ENCODE peak calls at places on chromosomes 16 and 17, in seven cellular contexts. P, K, Y, Z, F, O and T are unnamed samples.

GRCh38 chr17:4566785-4567184 is 6.4 kb upstream of the GGT6 start:
- DNase-seq in K (no peak), Z (no peak), O (peak), P (peak), F (peak), Y (peak), T (peak)

GRCh38 chr16:11871193-11871592 is 19.9 kb upstream of the RSL1D1 start:
- DNase-seq in P (no peak), O (no peak), Y (no peak), K (no peak), Z (no peak), F (peak), T (no peak)

GRCh38 chr16:86751081-86752030 is 173.0 kb downstream of the FOXL1 start:
- DNase-seq in K (no peak), P (peak), Z (peak), Y (no peak), O (no peak), F (peak), T (no peak)

GRCh38 chr16:81567987-81568748 is 123.6 kb downstream of the CMIP start:
- DNase-seq in P (peak), F (peak), Y (no peak), Z (no peak), O (no peak), K (no peak), T (no peak)

GRCh38 chr16:69598045-69598444 is 32.3 kb downstream of the NFAT5 start:
- DNase-seq in K (no peak), O (no peak), P (no peak), Z (no peak), F (no peak), Y (no peak), T (no peak)

GRCh38 chr17:4796550-4796915 is 569 bp downstream of the PSMB6 start:
- DNase-seq in Z (no peak), F (peak), Y (peak), P (no peak), K (no peak), O (no peak), T (no peak)

GRCh38 chr16:47136101-47136820 is 7.5 kb downstream of the NETO2 start:
- DNase-seq in Y (no peak), Z (no peak), O (no peak), P (no peak), F (peak), K (no peak), T (no peak)

GRCh38 chr17:50903604-50904521 is 37.7 kb upstream of the TOB1 start:
- DNase-seq in F (peak), P (no peak), O (no peak), K (no peak), Z (peak), Y (no peak), T (no peak)

GRCh38 chr17:81898029-81898866 is 3.8 kb upstream of the NPB start:
- DNase-seq in Y (no peak), K (no peak), F (peak), O (no peak), Z (peak), P (peak), T (no peak)

GRCh38 chr17:38815576-38816193 is 9.4 kb downstream of the CWC25 start:
- DNase-seq in P (peak), F (no peak), O (no peak), K (no peak), Y (no peak), Z (no peak), T (no peak)

GRCh38 chr16:75080205-75081029 is 36.2 kb downstream of the LDHD start:
- DNase-seq in Y (no peak), P (no peak), K (no peak), F (peak), Z (peak), O (no peak), T (no peak)

GRCh38 chr17:79987187-79987889 is 48.3 kb downstream of the TBC1D16 start:
- DNase-seq in K (no peak), Y (no peak), P (no peak), O (no peak), Z (no peak), F (no peak), T (peak)

GRCh38 chr17:35341465-35341992 is 31.9 kb downstream of the SLFN11 start:
- DNase-seq in K (no peak), F (no peak), O (peak), P (no peak), Z (no peak), Y (no peak), T (no peak)

GRCh38 chr17:7651097-7651958 is 602 bp downstream of the ATP1B2 start:
- DNase-seq in K (peak), Y (no peak), F (no peak), P (no peak), Z (no peak), O (no peak), T (no peak)

GRCh38 chr16:86959182-86959651 is 358.0 kb downstream of the C16orf95 start:
- DNase-seq in Y (no peak), F (no peak), P (no peak), O (no peak), K (no peak), Z (no peak), T (no peak)

GRCh38 chr17:39175695-39176093 is 9.7 kb upstream of the ARL5C start:
- DNase-seq in K (no peak), P (no peak), O (no peak), F (peak), Y (no peak), Z (no peak), T (no peak)

GRCh38 chr16:84548508-84548907 is 44.0 kb upstream of the MEAK7 start:
- DNase-seq in K (no peak), O (no peak), Y (no peak), P (no peak), Z (no peak), F (no peak), T (peak)

GRCh38 chr17:75571197-75571884 is 16.3 kb upstream of the MYO15B start:
- DNase-seq in Z (no peak), K (no peak), F (peak), O (peak), Y (no peak), P (no peak), T (peak)

GRCh38 chr17:2120550-2121335 is 65.8 kb downstream of the HIC1 start:
- DNase-seq in P (no peak), O (no peak), Y (no peak), F (no peak), Z (no peak), K (no peak), T (no peak)

GRCh38 chr17:43338886-43339516 is 59.8 kb upstream of the ARL4D start:
- DNase-seq in K (peak), P (peak), O (no peak), F (peak), Z (no peak), Y (peak), T (peak)

GRCh38 chr17:81251943-81252301 is 12.8 kb downstream of the NDUFAF8 start:
- DNase-seq in F (no peak), P (no peak), O (no peak), K (no peak), Y (no peak), Z (no peak), T (no peak)

GRCh38 chr16:50002190-50002589 is 22.8 kb upstream of the CNEP1R1 start:
- DNase-seq in F (peak), O (no peak), Z (no peak), K (no peak), P (no peak), Y (no peak), T (no peak)

GRCh38 chr17:49482144-49482817 is 12.8 kb upstream of the NGFR start:
- DNase-seq in Z (no peak), Y (no peak), F (no peak), P (no peak), O (no peak), K (peak), T (no peak)

GRCh38 chr17:11303773-11304394 is 62.9 kb downstream of the SHISA6 start:
- DNase-seq in K (no peak), O (no peak), Y (no peak), P (no peak), F (no peak), Z (no peak), T (no peak)

GRCh38 chr17:7204828-7205461 is 14.7 kb downstream of the DLG4 start:
- DNase-seq in Y (peak), K (peak), P (peak), Z (peak), O (peak), F (peak), T (peak)

GRCh38 chr17:17728550-17729251 is 47.4 kb downstream of the RAI1 start:
- DNase-seq in F (no peak), P (no peak), Y (no peak), Z (no peak), O (no peak), K (no peak), T (no peak)

GRCh38 chr16:82138478-82139285 is 31.3 kb downstream of the MPHOSPH6 start:
- DNase-seq in K (no peak), Y (no peak), Z (no peak), F (no peak), P (no peak), O (no peak), T (no peak)

GRCh38 chr16:3963203-3963602 is 82.7 kb upstream of the CREBBP start:
- DNase-seq in Y (no peak), P (no peak), O (no peak), Z (no peak), K (no peak), F (no peak), T (no peak)

GRCh38 chr17:56320443-56320842 is 167.2 kb downstream of the ANKFN1 start:
- DNase-seq in Z (no peak), O (no peak), Y (peak), F (no peak), P (no peak), K (no peak), T (no peak)

GRCh38 chr17:80848449-80849102 is 143.1 kb upstream of the CHMP6 start:
- DNase-seq in Y (no peak), O (no peak), K (no peak), P (no peak), F (no peak), Z (no peak), T (no peak)